ENCODE peak calls at places on chromosomes 1 and 21, in nine cellular contexts. N is left cardiac atrium; G is anterior cingulate cortex; H is tibial nerve; L is heart right ventricle; P is stimulated activated CD4-positive, alpha-beta T cell treated with anti-CD3 and anti-CD28 coated beads, Interleukin-4, amount 100 ng/mL, for 4 hours; U is NCI-H1105 treated with DMSO at 0.1 percent for 48 hours; I is activated B cell treated with CpG ODN at 0.5 μM for 24 hours; S is AML-193. J is an unnamed sample.

GRCh38 chr1:23793018-23793781 is 2.3 kb downstream of the LYPLA2 start:
- DNase-seq in I (no peak), U (no peak), S (no peak), N (peak), L (peak), P (no peak), G (peak), H (no peak), J (peak)

GRCh38 chr1:177569476-177569875 is 398.7 kb downstream of the BRINP2 start:
- DNase-seq in S (no peak), I (no peak), G (no peak), H (no peak), P (no peak), L (no peak), N (no peak), U (no peak), J (no peak)

GRCh38 chr1:172638249-172638648 is 20.7 kb upstream of the FASLG start:
- DNase-seq in P (no peak), H (no peak), U (no peak), S (no peak), L (no peak), I (no peak), G (no peak), N (no peak), J (no peak)

GRCh38 chr1:17120962-17121837 is 1.9 kb upstream of the PADI2 start:
- DNase-seq in U (no peak), L (no peak), N (no peak), S (no peak), P (no peak), I (no peak), H (no peak), G (no peak), J (no peak)

GRCh38 chr1:182897696-182898095 is 55.3 kb downstream of the SHCBP1L start:
- DNase-seq in S (no peak), L (no peak), N (no peak), U (no peak), P (no peak), I (no peak), H (no peak), G (no peak), J (no peak)

GRCh38 chr1:46248122-46248920 is 758 bp downstream of the RAD54L start:
- DNase-seq in N (peak), H (no peak), I (no peak), L (no peak), G (no peak), P (no peak), U (peak), S (peak), J (no peak)

GRCh38 chr1:14599173-14599754 is 779 bp downstream of the KAZN start:
- DNase-seq in G (no peak), P (no peak), L (no peak), U (peak), H (no peak), S (no peak), I (no peak), N (no peak), J (no peak)

GRCh38 chr1:160205974-160206369 is 788 bp downstream of the PEA15 start:
- DNase-seq in N (peak), H (peak), S (no peak), I (no peak), P (peak), L (peak), G (no peak), U (no peak), J (peak)

GRCh38 chr1:37890378-37891014 is 31.1 kb upstream of the MTF1 start:
- DNase-seq in G (no peak), I (no peak), U (peak), N (no peak), S (peak), L (no peak), H (no peak), P (no peak), J (no peak)

GRCh38 chr21:43865471-43866181 is 603 bp downstream of the AGPAT3 start:
- DNase-seq in N (peak), I (peak), H (no peak), U (no peak), L (peak), G (no peak), S (no peak), P (peak), J (peak)

GRCh38 chr21:25283720-25284119 is 323.6 kb downstream of the MRPL39 start:
- DNase-seq in P (no peak), H (no peak), N (no peak), G (no peak), U (no peak), S (peak), L (no peak), I (no peak), J (no peak)

GRCh38 chr1:64933296-64934070 is 32.9 kb downstream of the JAK1 start:
- DNase-seq in N (no peak), L (peak), U (no peak), S (peak), I (no peak), G (no peak), P (no peak), H (no peak), J (no peak)

GRCh38 chr1:187622545-187622944 is 793.8 kb downstream of the PLA2G4A start:
- DNase-seq in N (no peak), P (no peak), I (no peak), L (no peak), U (no peak), S (no peak), H (no peak), G (no peak), J (no peak)

GRCh38 chr1:151197863-151198253 is 494 bp upstream of the PIP5K1A start:
- DNase-seq in P (no peak), U (no peak), N (no peak), G (no peak), L (no peak), I (no peak), H (no peak), S (no peak), J (no peak)

GRCh38 chr1:245693941-245694340 is 539.2 kb downstream of the KIF26B start:
- DNase-seq in U (no peak), P (no peak), H (no peak), I (no peak), N (no peak), S (no peak), L (no peak), G (no peak), J (no peak)

GRCh38 chr1:203673550-203674411 is 47.1 kb downstream of the ATP2B4 start:
- DNase-seq in I (no peak), G (no peak), N (peak), H (no peak), P (peak), U (no peak), L (peak), S (peak), J (peak)

GRCh38 chr1:203268901-203269653 is 36.2 kb upstream of the BTG2 start:
- DNase-seq in S (peak), N (no peak), U (peak), I (no peak), L (no peak), H (no peak), P (no peak), G (no peak), J (no peak)

GRCh38 chr21:43211085-43212071 is 42.6 kb downstream of the CRYAA start:
- DNase-seq in U (peak), L (no peak), S (no peak), N (peak), P (no peak), G (no peak), I (no peak), H (peak), J (peak)